ENCODE peak calls at places on chromosomes 12 and 14, in six cellular contexts. N is left lung, C is kidney, P is fibroblast of lung, O is gastrocnemius medialis, I is tibial artery. Z is an unnamed sample. For H3K9me3 and H3K4me1, the result is how much of the 10 kb centered on the place peaks cover.

GRCh38 chr12:23611320-23611719 is 338.1 kb downstream of the SOX5 start:
- DNase-seq in O (no peak), I (no peak), P (peak), C (no peak), N (no peak), Z (no peak)

GRCh38 chr14:23653046-23653445 is 16.9 kb downstream of the DHRS2 start:
- DNase-seq in C (no peak), P (no peak), N (no peak), I (no peak), O (no peak), Z (no peak)

GRCh38 chr12:53131844-53132243 is 28.6 kb downstream of the SOAT2 start:
- DNase-seq in C (no peak), P (no peak), I (no peak), N (no peak), O (no peak), Z (no peak)

GRCh38 chr14:20356422-20356821 is 13.0 kb downstream of the PARP2 start:
- DNase-seq in N (no peak), O (no peak), C (no peak), P (no peak), I (no peak), Z (no peak)

GRCh38 chr14:87142568-87143211 is 850.3 kb downstream of the GALC start:
- DNase-seq in O (no peak), N (no peak), I (no peak), C (no peak), P (no peak), Z (no peak)

GRCh38 chr12:69007166-69007857 is 74.3 kb upstream of the CPM start:
- DNase-seq in P (peak), N (no peak), O (no peak), I (no peak), C (no peak), Z (no peak)

GRCh38 chr14:50813544-50813863 is 17.5 kb downstream of the NIN start:
- DNase-seq in N (no peak), P (no peak), I (no peak), C (no peak), O (no peak), Z (no peak)

GRCh38 chr14:30680036-30680435 is 57.9 kb downstream of the SCFD1 start:
- DNase-seq in O (no peak), C (no peak), N (no peak), P (no peak), I (no peak), Z (no peak)

GRCh38 chr12:39587247-39587646 is 32.4 kb downstream of the ABCD2 start:
- DNase-seq in I (no peak), C (no peak), N (no peak), P (peak), O (no peak), Z (no peak)

GRCh38 chr12:122757568-122757967 is 4.9 kb downstream of the DENR start:
- DNase-seq in N (no peak), I (no peak), P (no peak), C (no peak), O (no peak), Z (no peak)

GRCh38 chr14:98912655-98913054 is 359.3 kb downstream of the BCL11B start:
- DNase-seq in C (no peak), N (no peak), P (no peak), I (no peak), O (no peak), Z (no peak)

GRCh38 chr12:119249441-119249840 is 70.7 kb downstream of the HSPB8 start:
- DNase-seq in P (no peak), I (no peak), O (no peak), N (no peak), C (no peak), Z (no peak)

GRCh38 chr12:128381537-128381936 is 114.6 kb downstream of the TMEM132C start:
- DNase-seq in O (no peak), I (no peak), P (no peak), C (no peak), N (no peak), Z (no peak)

GRCh38 chr12:74317078-74317581 is 220.5 kb upstream of the ATXN7L3B start:
- DNase-seq in N (no peak), P (peak), O (no peak), I (no peak), C (no peak), Z (no peak)

GRCh38 chr12:12797789-12798142 is 12.3 kb downstream of the APOLD1 start:
- DNase-seq in P (no peak), I (no peak), C (no peak), O (no peak), N (no peak), Z (no peak)

GRCh38 chr14:103142903-103143302 is 19.6 kb downstream of the TNFAIP2 start:
- DNase-seq in P (no peak), N (no peak), C (no peak), O (no peak), I (no peak), Z (no peak)

GRCh38 chr14:75295491-75296338 is 17.1 kb downstream of the FOS start:
- DNase-seq in C (peak), N (peak), I (peak), P (peak), O (peak), Z (peak)

GRCh38 chr14:68951051-68951797 is 27.9 kb downstream of the ACTN1 start:
- DNase-seq in N (peak), O (peak), C (peak), P (peak), I (peak), Z (peak)

GRCh38 chr12:56007892-56008471 is 10.9 kb downstream of the SUOX start:
- DNase-seq in P (peak), I (no peak), C (no peak), N (no peak), O (no peak), Z (no peak)

GRCh38 chr14:100476012-100476822 is 111.0 kb downstream of the BEGAIN start:
- DNase-seq in P (peak), N (no peak), O (peak), C (no peak), I (no peak), Z (no peak)

GRCh38 chr12:124415064-124415463 is 120.2 kb downstream of the RFLNA start:
- DNase-seq in P (no peak), N (no peak), C (no peak), O (no peak), I (no peak), Z (no peak)

GRCh38 chr12:5577239-5577638 is 145.3 kb downstream of the NTF3 start:
- DNase-seq in P (no peak), O (no peak), C (no peak), N (no peak), I (no peak), Z (no peak)

GRCh38 chr14:102124419-102124818 is 15.3 kb upstream of the WDR20 start:
- DNase-seq in C (no peak), N (no peak), I (no peak), O (no peak), P (no peak), Z (no peak)

GRCh38 chr14:63435204-63435603 is 108.0 kb downstream of the PPP2R5E start:
- DNase-seq in P (no peak), N (no peak), I (no peak), O (no peak), C (no peak), Z (no peak)

GRCh38 chr12:12336049-12336411 is 14.0 kb downstream of the MANSC1 start:
- DNase-seq in P (no peak), O (no peak), C (no peak), I (no peak), N (no peak), Z (no peak)

GRCh38 chr14:92039720-92040430 is at the start of gene TRIP11:
- DNase-seq in N (peak), C (peak), I (peak), O (peak), P (peak), Z (peak)

GRCh38 chr14:55505846-55506245 is 65.4 kb upstream of the TBPL2 start:
- DNase-seq in O (no peak), I (no peak), P (no peak), C (no peak), N (no peak), Z (no peak)

GRCh38 chr14:80678436-80678835 is 263.1 kb downstream of the CEP128 start:
- DNase-seq in C (no peak), P (peak), O (no peak), N (no peak), I (no peak), Z (no peak)

GRCh38 chr14:105317546-105317945 is 3.0 kb downstream of the PACS2 start:
- DNase-seq in C (peak), P (peak), I (peak), O (no peak), N (peak), Z (peak)

GRCh38 chr12:2507811-2508210 is 287.0 kb upstream of the FKBP4 start:
- DNase-seq in N (no peak), O (no peak), P (no peak), C (no peak), I (no peak), Z (no peak)

GRCh38 chr12:18634382-18634781 is 103.4 kb downstream of the PLCZ1 start:
- DNase-seq in P (no peak), I (no peak), N (no peak), O (no peak), C (no peak), Z (no peak)

GRCh38 chr12:125650587-125650986 is 585.4 kb downstream of the AACS start:
- DNase-seq in P (no peak), I (no peak), O (no peak), C (no peak), N (no peak), Z (no peak)

GRCh38 chr14:92122351-92122677 is 545 bp downstream of the CPSF2 start:
- DNase-seq in O (no peak), N (no peak), P (peak), C (no peak), I (no peak), Z (no peak)

GRCh38 chr14:70585221-70585620 is 15.2 kb downstream of the MED6 start:
- DNase-seq in I (no peak), O (no peak), N (no peak), C (no peak), P (no peak), Z (no peak)

GRCh38 chr14:94601961-94602391 is 10.2 kb upstream of the SERPINA3 start:
- DNase-seq in P (peak), I (peak), O (peak), C (no peak), N (no peak), Z (peak)

GRCh38 chr12:3173912-3174311 is 96.7 kb downstream of the TSPAN9 start:
- DNase-seq in C (peak), P (no peak), O (no peak), I (no peak), N (no peak), Z (no peak)

GRCh38 chr14:101369916-101370592 is 191.2 kb upstream of the DIO3 start:
- DNase-seq in C (no peak), I (no peak), N (no peak), O (no peak), P (peak), Z (no peak)

GRCh38 chr12:96294831-96295230 is 100.7 kb downstream of the ELK3 start:
- DNase-seq in O (no peak), N (no peak), P (peak), I (no peak), C (no peak), Z (no peak)

GRCh38 chr14:59098377-59098776 is 90.1 kb upstream of the DAAM1 start:
- DNase-seq in O (no peak), I (no peak), C (no peak), P (peak), N (no peak), Z (no peak)

GRCh38 chr12:109695420-109695819 is 18.2 kb upstream of the FAM222A start:
- DNase-seq in I (no peak), P (no peak), N (no peak), C (peak), O (no peak), Z (no peak)
- H3K4me3 ChIP-seq in I (no peak), P (no peak), N (no peak), C (no peak), O (no peak), Z (no peak)

GRCh38 chr12:131269551-131269950 is 315.8 kb downstream of the ADGRD1 start:
- DNase-seq in C (peak), O (no peak), I (no peak), N (no peak), P (no peak), Z (no peak)

GRCh38 chr12:131263626-131264025 is 309.9 kb downstream of the ADGRD1 start:
- DNase-seq in N (no peak), I (no peak), C (peak), P (no peak), O (no peak), Z (no peak)

GRCh38 chr12:131264625-131265024 is 310.9 kb downstream of the ADGRD1 start:
- DNase-seq in I (no peak), N (peak), O (no peak), P (no peak), C (peak), Z (no peak)

GRCh38 chr12:131266591-131267467 is 313.1 kb downstream of the ADGRD1 start:
- DNase-seq in P (no peak), C (peak), O (no peak), I (no peak), N (no peak), Z (no peak)

GRCh38 chr12:131267576-131267975 is 313.9 kb downstream of the ADGRD1 start:
- DNase-seq in I (no peak), P (no peak), N (no peak), O (no peak), C (peak), Z (no peak)
- H3K9me3 ChIP-seq in I (under half), P (under half), N (under half), O (under half), C (under half), Z (under half)

GRCh38 chr14:65045011-65045410 is 57.3 kb downstream of the MAX start:
- DNase-seq in N (no peak), C (no peak), P (no peak), I (no peak), O (no peak), Z (no peak)
- H3K4me1 ChIP-seq in N (under half), C (under half), P (under half), I (under half), O (under half), Z (under half)

DNA sequence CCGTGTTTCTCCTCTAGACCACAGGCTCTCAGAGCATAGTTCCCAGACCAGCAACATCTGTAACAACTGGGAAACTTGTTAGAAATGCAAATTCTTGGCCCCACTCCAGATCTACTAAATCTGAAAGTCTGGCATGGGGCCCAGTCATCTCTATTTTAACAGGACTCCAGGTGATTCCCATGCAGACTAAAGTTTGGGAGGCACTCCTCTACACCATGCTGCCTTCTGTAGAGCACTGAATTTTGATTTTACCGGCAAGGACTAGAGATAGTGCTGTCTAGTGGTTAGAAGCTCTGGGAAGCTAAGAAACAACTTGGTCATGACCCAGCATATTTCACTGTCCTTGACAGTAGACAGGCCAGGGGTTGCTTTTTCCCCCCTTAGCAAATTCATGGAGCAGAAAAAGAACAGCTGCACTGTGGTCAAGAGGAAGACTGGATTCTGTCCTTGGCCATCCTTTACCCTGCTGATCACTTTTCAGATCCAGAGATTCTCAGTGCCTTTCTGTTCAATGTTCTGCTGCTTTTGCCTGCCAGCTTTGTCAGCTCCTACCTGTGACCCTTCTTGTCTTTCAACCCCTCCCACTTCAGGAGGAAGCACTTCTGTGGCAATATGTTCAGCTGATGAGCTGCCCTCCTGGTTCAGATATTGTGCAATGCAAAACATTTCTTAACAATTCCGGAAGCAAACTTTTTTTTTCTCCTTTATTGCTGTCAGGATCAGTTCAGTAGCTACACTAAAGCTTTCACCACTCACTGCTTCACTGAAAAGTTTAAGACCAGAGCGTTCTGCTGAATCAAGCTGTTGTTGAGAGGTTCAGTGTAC is 133.8 kb upstream of the NUDT4 start:
- DNase-seq in I (peak), N (no peak), C (no peak), P (peak), O (no peak), Z (no peak)
- H3K4me3 ChIP-seq in I (no peak), N (peak), C (peak), P (no peak), O (no peak), Z (no peak)

GRCh38 chr14:37593496-37594237 is 1.4 kb downstream of the FOXA1 start:
- DNase-seq in C (no peak), I (no peak), P (no peak), O (no peak), N (no peak), Z (no peak)
- H3K9me3 ChIP-seq in C (under half), I (under half), P (under half), O (under half), N (under half), Z (under half)

Z was measured in right atrium auricular region.